ENCODE peak calls at places on chromosomes 4 and X, in four cellular contexts. O is cardiac muscle cell, K is body of pancreas, Q is ovary. B is an unnamed sample. For H3K4me1, the result is how much of the 10 kb centered on the place peaks cover.

GRCh38 chr4:52198356-52198755 is 147.3 kb downstream of the SPATA18 start:
- DNase-seq in O (no peak), K (no peak), Q (no peak), B (no peak)

GRCh38 chrX:105126201-105126600 is 94.3 kb downstream of the TEX13A start:
- DNase-seq in K (no peak), O (no peak), Q (no peak), B (no peak)

GRCh38 chrX:145213504-145213903 is 33.8 kb upstream of the SPANXN1 start:
- DNase-seq in Q (no peak), K (no peak), O (no peak), B (peak)

GRCh38 chr4:125765936-125766335 is 451.2 kb downstream of the FAT4 start:
- DNase-seq in K (no peak), O (peak), Q (no peak), B (no peak)

GRCh38 chr4:155548173-155548572 is 118.5 kb upstream of the GUCY1A1 start:
- DNase-seq in K (no peak), Q (no peak), O (no peak), B (no peak)

GRCh38 chr4:2878346-2878745 is 34.7 kb downstream of the ADD1 start:
- DNase-seq in O (peak), Q (no peak), K (no peak), B (no peak)

GRCh38 chrX:46758163-46758955 is 559 bp downstream of the SLC9A7 start:
- DNase-seq in Q (no peak), K (peak), O (peak), B (peak)

GRCh38 chrX:21721175-21721574 is 36.7 kb downstream of the SMPX start:
- DNase-seq in K (no peak), O (no peak), Q (no peak), B (no peak)

GRCh38 chr4:126678608-126679007 is 954.1 kb upstream of the INTU start:
- DNase-seq in Q (no peak), O (no peak), K (no peak), B (no peak)

GRCh38 chrX:81564851-81565250 is 362.9 kb downstream of the SH3BGRL start:
- DNase-seq in O (no peak), K (no peak), Q (no peak), B (no peak)

GRCh38 chr4:7357296-7357680 is 77.4 kb downstream of the PSAPL1 start:
- DNase-seq in O (no peak), K (no peak), Q (no peak), B (no peak)

GRCh38 chrX:131747173-131747572 is 203.3 kb downstream of the OR13H1 start:
- DNase-seq in Q (peak), O (no peak), K (no peak), B (no peak)

GRCh38 chrX:10098235-10098819 is 58.4 kb upstream of the CLCN4 start:
- DNase-seq in O (no peak), Q (no peak), K (no peak), B (no peak)
- H3K27ac ChIP-seq in O (no peak), Q (no peak), K (no peak), B (no peak)

GRCh38 chr4:82898322-82899243 is 2.0 kb upstream of the THAP9 start:
- DNase-seq in Q (no peak), O (peak), K (peak), B (peak)
- H3K4me1 ChIP-seq in Q (under half), O (under half), K (under half), B (under half)

GRCh38 chrX:48981178-48981577 is 9.5 kb upstream of the KCND1 start:
- DNase-seq in O (no peak), K (no peak), Q (no peak), B (no peak)

GRCh38 chrX:48976086-48976485 is 4.4 kb upstream of the KCND1 start:
- DNase-seq in O (no peak), K (no peak), Q (no peak), B (no peak)

GRCh38 chrX:48975541-48975940 is 3.9 kb upstream of the KCND1 start:
- DNase-seq in Q (no peak), K (no peak), O (no peak), B (no peak)

GRCh38 chrX:48975041-48975440 is 3.4 kb upstream of the KCND1 start:
- DNase-seq in O (no peak), Q (no peak), K (no peak), B (no peak)

DNA sequence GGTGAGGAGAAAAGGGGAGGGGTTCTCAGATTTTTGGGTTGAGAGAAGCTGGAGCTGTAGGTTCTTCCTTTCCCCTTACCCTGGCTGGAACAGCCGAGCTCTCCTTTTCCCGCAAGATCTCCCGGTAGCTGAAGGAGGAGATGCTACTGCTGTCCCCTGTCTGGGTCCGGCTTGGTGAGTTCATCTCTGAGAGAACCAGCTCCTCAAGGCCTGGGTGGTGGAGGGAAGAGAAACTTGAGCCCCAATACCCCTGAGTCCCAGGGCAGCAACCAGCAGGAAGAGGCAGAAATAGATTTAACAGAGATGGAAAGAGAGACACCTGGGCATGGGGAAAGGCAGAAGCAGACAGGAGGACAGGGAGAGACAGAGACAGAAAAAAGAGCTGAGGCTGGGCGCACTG is 6.6 kb upstream of the KCND1 start:
- DNase-seq in O (no peak), Q (no peak), K (no peak), B (no peak)
- H3K27ac ChIP-seq in O (no peak), Q (no peak), K (no peak), B (no peak)

GRCh38 chrX:40172980-40173661 is 75.4 kb upstream of the BCOR start:
- DNase-seq in K (no peak), O (no peak), Q (no peak), B (no peak)

GRCh38 chrX:40173662-40174593 is 76.2 kb upstream of the BCOR start:
- DNase-seq in K (peak), Q (peak), O (peak), B (peak)

GRCh38 chrX:40176256-40176978 is 78.7 kb upstream of the BCOR start:
- DNase-seq in Q (peak), O (peak), K (peak), B (peak)

GRCh38 chrX:40175416-40176255 is 77.9 kb upstream of the BCOR start:
- DNase-seq in Q (peak), O (peak), K (peak), B (peak)

DNA sequence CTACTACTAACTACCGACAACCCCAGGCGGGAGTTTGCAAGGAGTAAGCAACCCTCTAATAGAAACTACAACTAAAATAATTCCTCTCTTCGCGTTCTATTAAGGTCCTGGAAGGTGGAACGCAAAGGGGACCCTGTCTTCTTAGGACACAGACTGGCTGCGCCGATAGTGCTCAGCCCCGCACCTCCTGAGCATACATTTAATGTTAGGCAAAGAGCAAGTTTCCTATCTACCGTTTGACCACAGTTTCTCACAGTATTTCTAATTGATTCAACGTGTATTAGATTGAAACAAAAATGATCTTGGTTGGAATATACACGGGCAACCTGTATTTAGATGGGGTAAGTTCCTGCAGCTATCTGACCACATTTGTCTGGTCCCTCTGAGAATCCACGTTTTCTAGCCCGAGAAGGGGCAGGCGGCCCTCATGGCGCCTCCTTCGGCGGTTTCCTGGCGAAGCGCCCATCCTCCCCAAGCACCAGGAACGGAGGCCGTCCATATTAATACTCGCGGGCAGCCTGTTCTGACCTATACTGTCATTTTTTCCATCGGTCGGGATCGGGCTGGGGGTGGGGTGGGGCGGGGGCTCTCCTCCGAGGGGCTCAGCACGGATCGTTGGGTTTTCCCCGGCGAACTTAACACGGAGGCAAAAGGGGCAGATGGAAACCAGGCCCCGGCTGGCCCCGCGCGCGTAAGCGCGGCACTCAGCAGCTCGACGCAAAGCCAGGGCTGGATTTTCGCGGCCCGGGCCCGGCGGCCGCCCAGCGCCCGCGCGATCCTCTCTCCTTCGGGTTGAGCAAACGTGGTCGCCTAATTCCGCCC is 77.0 kb upstream of the BCOR start:
- DNase-seq in O (peak), Q (peak), K (peak), B (peak)
- H3K4me1 ChIP-seq in O (under half), Q (under half), K (under half), B (half or more)

GRCh38 chrX:129823115-129823514 is 20.6 kb downstream of the ZDHHC9 start:
- DNase-seq in O (peak), K (no peak), Q (peak), B (peak)

GRCh38 chrX:129824620-129825019 is 19.1 kb downstream of the ZDHHC9 start:
- DNase-seq in O (no peak), K (no peak), Q (no peak), B (no peak)

GRCh38 chrX:129831486-129831885 is 12.2 kb downstream of the ZDHHC9 start:
- DNase-seq in O (no peak), Q (no peak), K (no peak), B (no peak)

GRCh38 chrX:129823523-129823922 is 20.2 kb downstream of the ZDHHC9 start:
- DNase-seq in Q (no peak), K (no peak), O (no peak), B (no peak)

DNA sequence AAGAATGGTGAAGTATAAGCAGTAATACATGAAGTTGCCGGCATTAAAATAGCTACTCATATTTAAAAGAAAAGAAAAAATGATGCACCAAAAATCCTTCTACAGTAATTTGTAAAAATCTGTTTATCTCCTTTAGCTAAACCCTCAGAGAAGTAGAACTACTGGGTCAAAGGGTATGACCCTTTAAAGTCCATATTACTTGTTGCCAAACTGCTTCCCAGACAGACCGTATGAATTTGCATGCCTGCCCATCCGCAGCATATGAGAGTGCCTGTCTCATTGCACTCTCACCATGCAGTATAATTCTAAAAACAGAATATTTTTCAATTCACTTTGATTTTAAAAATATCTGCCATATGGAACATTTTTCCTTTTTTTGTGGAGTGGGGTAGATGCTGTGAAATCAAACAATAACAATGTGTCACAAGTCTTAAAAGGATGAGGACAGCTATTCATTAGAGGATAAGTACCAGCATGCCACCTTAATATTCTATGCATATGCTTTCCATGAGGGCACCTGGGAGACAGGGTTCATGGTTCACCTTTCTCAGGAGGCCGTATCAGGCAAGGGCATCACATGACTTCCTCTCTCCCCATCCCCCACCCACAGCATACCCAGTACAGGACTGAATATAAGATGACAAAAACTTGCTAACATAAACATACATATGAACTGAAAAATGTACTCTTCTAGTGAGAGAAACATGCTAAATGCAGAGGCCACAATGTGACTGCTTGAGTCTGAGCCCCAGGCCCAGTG is 17.8 kb downstream of the ZDHHC9 start:
- DNase-seq in O (no peak), K (no peak), Q (no peak), B (peak)
- H3K27ac ChIP-seq in O (no peak), K (no peak), Q (no peak), B (no peak)

GRCh38 chr4:112517911-112518310 is 1.9 kb upstream of the NEUROG2 start:
- DNase-seq in Q (no peak), K (no peak), O (no peak), B (no peak)
- H3K4me1 ChIP-seq in Q (under half), K (under half), O (under half), B (under half)

GRCh38 chr4:183408791-183409190 is 35.6 kb upstream of the CDKN2AIP start:
- DNase-seq in Q (no peak), O (no peak), K (no peak), B (peak)

GRCh38 chr4:183407635-183408463 is 36.6 kb upstream of the CDKN2AIP start:
- DNase-seq in K (no peak), O (no peak), Q (no peak), B (no peak)

GRCh38 chr4:183405371-183405770 is 39.1 kb upstream of the CDKN2AIP start:
- DNase-seq in O (no peak), Q (no peak), K (no peak), B (no peak)

GRCh38 chr4:183409463-183409862 is 35.0 kb upstream of the CDKN2AIP start:
- DNase-seq in K (no peak), O (no peak), Q (no peak), B (peak)

GRCh38 chr4:183407128-183407585 is 37.3 kb upstream of the CDKN2AIP start:
- DNase-seq in K (peak), O (peak), Q (peak), B (peak)
- H3K27ac ChIP-seq in K (peak), O (no peak), Q (peak), B (peak)

GRCh38 chrX:14380044-14380443 is 149.3 kb upstream of the GLRA2 start:
- DNase-seq in Q (no peak), K (no peak), O (no peak), B (no peak)

DNA sequence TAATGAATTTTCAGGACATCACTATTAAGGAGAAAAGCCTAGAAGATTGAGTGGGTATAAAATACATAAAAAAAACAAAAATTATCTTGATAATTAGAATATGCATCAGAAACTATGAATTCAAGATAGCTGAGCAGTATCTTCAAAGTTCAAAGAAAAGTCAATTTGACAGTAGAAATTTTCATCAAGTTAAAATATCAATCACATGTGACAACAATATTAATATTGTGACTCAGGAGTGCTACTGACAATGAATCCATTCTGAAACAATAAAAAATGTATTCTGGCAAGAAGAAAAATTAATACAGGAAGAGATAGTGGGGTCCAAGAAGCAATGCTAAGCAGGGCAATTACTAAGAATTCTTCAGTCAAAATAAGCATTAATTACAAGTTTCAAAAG is 151.9 kb upstream of the GLRA2 start:
- DNase-seq in K (no peak), Q (no peak), O (no peak), B (no peak)
- H3K4me1 ChIP-seq in K (under half), Q (under half), O (under half), B (under half)

B was measured in hepatocyte.